ENCODE peak calls at places on chromosomes 7 and 10, in eight cellular contexts. A is B cell; W is OCI-LY7; J is CD4-positive, alpha-beta T cell; Y is AG09319; K is psoas muscle; B is nephron progenitor cell; S is fibroblast of lung. P is an unnamed sample.

GRCh38 chr10:23343591-23344225 is 889 bp downstream of the C10orf67 start:
- DNase-seq in A (peak), W (no peak), J (peak), Y (no peak), K (peak), B (peak), S (no peak), P (peak)

GRCh38 chr7:155862516-155863257 is 50.4 kb upstream of the SHH start:
- DNase-seq in A (no peak), W (no peak), J (no peak), Y (no peak), K (no peak), B (no peak), S (no peak), P (no peak)

GRCh38 chr7:90587766-90588165 is 8.4 kb upstream of the CDK14 start:
- DNase-seq in A (no peak), W (no peak), J (no peak), Y (no peak), K (no peak), B (no peak), S (no peak), P (no peak)

GRCh38 chr7:37216923-37217322 is 231.7 kb downstream of the ELMO1 start:
- DNase-seq in A (no peak), W (no peak), J (no peak), Y (no peak), K (no peak), B (no peak), S (no peak), P (no peak)

GRCh38 chr7:40221836-40222235 is 87.0 kb downstream of the SUGCT start:
- DNase-seq in A (no peak), W (no peak), J (no peak), Y (peak), K (no peak), B (no peak), S (peak), P (no peak)

GRCh38 chr7:14834888-14835287 is 67.7 kb downstream of the DGKB start:
- DNase-seq in A (no peak), W (no peak), J (no peak), Y (no peak), K (no peak), B (no peak), S (peak), P (no peak)

GRCh38 chr7:94912085-94912484 is 4.7 kb downstream of the PPP1R9A start:
- DNase-seq in A (no peak), W (no peak), J (no peak), Y (no peak), K (no peak), B (no peak), S (no peak), P (no peak)

GRCh38 chr7:55502988-55503514 is 69.3 kb downstream of the VOPP1 start:
- DNase-seq in A (no peak), W (peak), J (no peak), Y (no peak), K (no peak), B (no peak), S (no peak), P (no peak)

GRCh38 chr10:49109669-49110335 is 5.5 kb downstream of the VSTM4 start:
- DNase-seq in A (no peak), W (no peak), J (no peak), Y (peak), K (peak), B (no peak), S (peak), P (no peak)

GRCh38 chr10:84076047-84076388 is 63.3 kb upstream of the GHITM start:
- DNase-seq in A (no peak), W (no peak), J (no peak), Y (peak), K (no peak), B (no peak), S (peak), P (no peak)

GRCh38 chr10:84078771-84079170 is 60.5 kb upstream of the GHITM start:
- DNase-seq in A (no peak), W (no peak), J (no peak), Y (no peak), K (no peak), B (no peak), S (no peak), P (no peak)

GRCh38 chr10:84075226-84076046 is 63.9 kb upstream of the GHITM start:
- DNase-seq in A (no peak), W (no peak), J (no peak), Y (no peak), K (no peak), B (no peak), S (no peak), P (no peak)

GRCh38 chr10:84077728-84078127 is 61.6 kb upstream of the GHITM start:
- DNase-seq in A (no peak), W (no peak), J (no peak), Y (no peak), K (no peak), B (no peak), S (no peak), P (no peak)

GRCh38 chr10:84076540-84077195 is 62.6 kb upstream of the GHITM start:
- DNase-seq in A (no peak), W (peak), J (no peak), Y (no peak), K (no peak), B (no peak), S (no peak), P (peak)
- TF ChIP-seq CTCF in A (peak), W (peak), J (no peak), Y (peak), K (no peak), B (peak), S (peak), P (no peak)

GRCh38 chr7:50782376-50783208 is at the start of gene GRB10:
- DNase-seq in A (no peak), W (no peak), J (no peak), Y (no peak), K (peak), B (peak), S (peak), P (peak)
- TF ChIP-seq CTCF in A (no peak), W (no peak), J (no peak), Y (peak), K (no peak), B (no peak), S (no peak), P (no peak)

DNA sequence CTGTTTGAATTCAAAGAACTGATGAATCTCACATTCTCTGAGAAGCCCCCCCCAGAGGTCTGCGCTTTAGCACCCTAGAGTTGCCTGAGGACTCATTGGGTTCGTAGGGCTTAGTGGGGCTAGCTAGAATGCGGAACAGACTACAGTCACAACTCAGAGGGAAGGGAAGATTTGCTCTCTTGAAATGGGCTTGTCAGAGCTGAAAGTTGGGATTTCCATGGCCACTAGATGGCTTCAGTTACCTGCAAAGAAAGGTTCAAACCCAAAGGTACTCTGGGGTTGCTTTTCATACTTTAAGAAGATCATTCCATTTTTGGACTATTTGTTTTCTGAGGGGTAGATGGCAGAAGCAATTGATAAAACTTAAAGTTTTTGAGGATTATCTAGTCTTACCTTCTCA is 205.0 kb downstream of the BBS9 start:
- DNase-seq in A (no peak), W (peak), J (no peak), Y (no peak), K (no peak), B (no peak), S (peak), P (peak)
- TF ChIP-seq CTCF in A (no peak), W (peak), J (no peak), Y (peak), K (peak), B (peak), S (no peak), P (peak)

GRCh38 chr7:82330706-82331220 is 112.8 kb downstream of the CACNA2D1 start:
- DNase-seq in A (no peak), W (no peak), J (no peak), Y (no peak), K (no peak), B (no peak), S (no peak), P (no peak)

GRCh38 chr7:82331234-82331633 is 112.3 kb downstream of the CACNA2D1 start:
- DNase-seq in A (no peak), W (no peak), J (no peak), Y (no peak), K (no peak), B (no peak), S (no peak), P (no peak)

GRCh38 chr7:82335001-82335400 is 108.6 kb downstream of the CACNA2D1 start:
- DNase-seq in A (no peak), W (no peak), J (no peak), Y (no peak), K (no peak), B (no peak), S (peak), P (no peak)

GRCh38 chr7:82339958-82340357 is 103.6 kb downstream of the CACNA2D1 start:
- DNase-seq in A (no peak), W (no peak), J (no peak), Y (no peak), K (no peak), B (no peak), S (no peak), P (no peak)

GRCh38 chr7:82335927-82336326 is 107.7 kb downstream of the CACNA2D1 start:
- DNase-seq in A (no peak), W (no peak), J (no peak), Y (no peak), K (no peak), B (no peak), S (peak), P (no peak)
- TF ChIP-seq CTCF in A (no peak), W (no peak), J (no peak), Y (no peak), K (no peak), B (no peak), S (no peak), P (no peak)

DNA sequence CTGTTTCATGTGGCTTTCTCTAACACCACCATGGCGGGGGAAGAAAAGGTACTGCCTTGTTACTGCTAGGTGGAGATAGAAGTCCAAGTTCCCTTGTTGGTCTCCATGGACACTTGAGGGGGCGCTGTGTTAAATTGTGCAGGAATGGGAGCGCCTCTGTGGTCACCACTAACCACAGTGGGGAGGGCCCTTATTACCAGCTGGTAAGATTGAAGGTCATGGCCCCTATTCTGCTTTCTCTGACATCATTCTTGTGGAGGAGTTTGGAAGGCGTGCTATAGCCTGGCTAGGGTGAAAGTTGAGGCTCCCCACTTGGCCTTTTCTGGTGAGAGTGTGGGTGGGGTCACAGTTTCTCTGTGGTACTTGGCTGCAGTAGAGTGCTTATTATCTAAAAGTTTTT is 14.9 kb upstream of the MXI1 start:
- DNase-seq in A (no peak), W (no peak), J (no peak), Y (no peak), K (no peak), B (no peak), S (no peak), P (no peak)
- TF ChIP-seq CTCF in A (no peak), W (peak), J (no peak), Y (no peak), K (no peak), B (no peak), S (no peak), P (no peak)

GRCh38 chr10:2604891-2605290 is 462.5 kb upstream of the PFKP start:
- DNase-seq in A (no peak), W (no peak), J (no peak), Y (no peak), K (no peak), B (no peak), S (no peak), P (no peak)
- TF ChIP-seq CTCF in A (no peak), W (no peak), J (no peak), Y (no peak), K (no peak), B (no peak), S (no peak), P (no peak)

DNA sequence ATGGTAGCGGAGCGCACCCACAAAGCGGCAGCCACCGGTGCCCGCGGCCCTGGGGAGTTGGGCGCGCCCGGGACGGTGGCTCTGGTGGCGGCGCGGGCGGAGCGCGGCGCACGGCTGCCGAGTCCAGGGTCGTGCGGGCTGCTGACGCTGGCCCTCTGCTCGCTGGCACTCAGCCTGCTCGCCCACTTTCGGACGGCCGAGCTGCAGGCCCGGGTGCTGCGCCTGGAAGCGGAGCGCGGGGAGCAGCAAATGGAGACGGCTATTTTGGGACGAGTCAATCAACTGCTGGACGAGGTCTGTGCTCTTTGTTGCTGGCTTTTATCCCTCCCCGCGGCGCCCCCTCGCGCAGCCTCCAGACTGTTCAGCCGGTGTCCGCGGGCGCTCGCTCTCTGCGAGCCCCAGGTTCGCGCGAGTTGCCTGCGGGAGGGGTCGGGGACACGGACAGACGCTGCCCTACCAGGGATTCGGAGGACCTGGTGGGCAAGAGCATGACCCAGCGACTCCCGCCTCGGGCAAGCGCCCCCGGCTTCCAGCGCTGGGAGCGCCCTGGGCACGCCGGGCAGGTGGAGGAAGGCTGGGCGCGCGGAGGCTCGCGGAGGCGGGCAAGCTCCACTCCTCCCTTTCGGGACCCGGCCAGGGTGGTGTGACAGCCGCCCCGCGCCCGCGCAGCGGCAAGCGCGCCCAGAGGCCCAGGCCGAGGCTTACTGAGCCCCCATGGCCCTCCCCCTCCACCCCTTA is 887 bp downstream of the COL13A1 start:
- DNase-seq in A (no peak), W (no peak), J (no peak), Y (no peak), K (peak), B (peak), S (peak), P (peak)
- TF ChIP-seq CTCF in A (no peak), W (no peak), J (no peak), Y (peak), K (peak), B (peak), S (peak), P (no peak)

P was measured in endothelial cell.